ENCODE peak calls at places on chromosomes 2 and 18, in six cellular contexts. One of them, this sample, is unnamed.

GRCh38 chr18:74951165-74951760 is 257.7 kb downstream of the PTGR3 start:
- DNase-seq in fibroblast of lung: peak
- DNase-seq in GM03348: peak
- DNase-seq in H1: no peak
- DNase-seq in upper lobe of right lung: peak
- DNase-seq in AG09309: peak
- DNase-seq in this sample: peak

GRCh38 chr18:6069103-6069502 is 173.8 kb upstream of the TMEM200C start:
- DNase-seq in fibroblast of lung: no peak
- DNase-seq in GM03348: no peak
- DNase-seq in H1: no peak
- DNase-seq in upper lobe of right lung: no peak
- DNase-seq in AG09309: no peak
- DNase-seq in this sample: no peak

GRCh38 chr2:20322527-20323300 is 27.9 kb downstream of the PUM2 start:
- DNase-seq in fibroblast of lung: no peak
- DNase-seq in GM03348: no peak
- DNase-seq in H1: no peak
- DNase-seq in upper lobe of right lung: no peak
- DNase-seq in AG09309: no peak
- DNase-seq in this sample: no peak

GRCh38 chr2:164538250-164538866 is 82.9 kb downstream of the GRB14 start:
- DNase-seq in fibroblast of lung: peak
- DNase-seq in GM03348: peak
- DNase-seq in H1: no peak
- DNase-seq in upper lobe of right lung: no peak
- DNase-seq in AG09309: peak
- DNase-seq in this sample: peak

GRCh38 chr2:239361311-239361642 is 39.5 kb downstream of the HDAC4 start:
- DNase-seq in fibroblast of lung: peak
- DNase-seq in GM03348: peak
- DNase-seq in H1: no peak
- DNase-seq in upper lobe of right lung: no peak
- DNase-seq in AG09309: no peak
- DNase-seq in this sample: peak

GRCh38 chr18:54606835-54607212 is 15.8 kb downstream of the DYNAP start:
- DNase-seq in fibroblast of lung: no peak
- DNase-seq in GM03348: no peak
- DNase-seq in H1: no peak
- DNase-seq in upper lobe of right lung: peak
- DNase-seq in AG09309: no peak
- DNase-seq in this sample: no peak

GRCh38 chr18:58867281-58867961 is 2.7 kb downstream of the ZNF532 start:
- DNase-seq in fibroblast of lung: no peak
- DNase-seq in GM03348: peak
- DNase-seq in H1: peak
- DNase-seq in upper lobe of right lung: no peak
- DNase-seq in AG09309: no peak
- DNase-seq in this sample: peak

GRCh38 chr2:150557020-150557644 is 69.7 kb upstream of the RND3 start:
- DNase-seq in fibroblast of lung: no peak
- DNase-seq in GM03348: no peak
- DNase-seq in H1: no peak
- DNase-seq in upper lobe of right lung: no peak
- DNase-seq in AG09309: no peak
- DNase-seq in this sample: no peak

GRCh38 chr2:230155359-230155758 is 64.4 kb downstream of the SP110 start:
- DNase-seq in fibroblast of lung: no peak
- DNase-seq in GM03348: no peak
- DNase-seq in H1: no peak
- DNase-seq in upper lobe of right lung: no peak
- DNase-seq in AG09309: no peak
- DNase-seq in this sample: no peak

GRCh38 chr2:197414039-197414438 is 20.8 kb downstream of the SF3B1 start:
- DNase-seq in fibroblast of lung: no peak
- DNase-seq in GM03348: no peak
- DNase-seq in H1: no peak
- DNase-seq in upper lobe of right lung: no peak
- DNase-seq in AG09309: no peak
- DNase-seq in this sample: no peak

GRCh38 chr18:63956755-63957154 is 7.7 kb downstream of the HMSD start:
- DNase-seq in fibroblast of lung: no peak
- DNase-seq in GM03348: no peak
- DNase-seq in H1: no peak
- DNase-seq in upper lobe of right lung: no peak
- DNase-seq in AG09309: no peak
- DNase-seq in this sample: no peak

GRCh38 chr2:17934721-17935120 is 56.3 kb downstream of the KCNS3 start:
- DNase-seq in fibroblast of lung: peak
- DNase-seq in GM03348: peak
- DNase-seq in H1: no peak
- DNase-seq in upper lobe of right lung: no peak
- DNase-seq in AG09309: peak
- DNase-seq in this sample: peak

GRCh38 chr2:101509498-101510274 is 34.8 kb upstream of the RFX8 start:
- DNase-seq in fibroblast of lung: peak
- DNase-seq in GM03348: peak
- DNase-seq in H1: no peak
- DNase-seq in upper lobe of right lung: no peak
- DNase-seq in AG09309: no peak
- DNase-seq in this sample: no peak

GRCh38 chr2:48415765-48416515 is 114.0 kb upstream of the STON1 start:
- DNase-seq in fibroblast of lung: no peak
- DNase-seq in GM03348: no peak
- DNase-seq in H1: no peak
- DNase-seq in upper lobe of right lung: no peak
- DNase-seq in AG09309: no peak
- DNase-seq in this sample: no peak

GRCh38 chr2:104412384-104412783 is 441.5 kb upstream of the POU3F3 start:
- DNase-seq in fibroblast of lung: no peak
- DNase-seq in GM03348: no peak
- DNase-seq in H1: peak
- DNase-seq in upper lobe of right lung: no peak
- DNase-seq in AG09309: no peak
- DNase-seq in this sample: peak

GRCh38 chr2:27003857-27004256 is 28.9 kb upstream of the TMEM214 start:
- DNase-seq in fibroblast of lung: peak
- DNase-seq in GM03348: peak
- DNase-seq in H1: no peak
- DNase-seq in upper lobe of right lung: no peak
- DNase-seq in AG09309: no peak
- DNase-seq in this sample: no peak

GRCh38 chr18:7619676-7620075 is 52.6 kb downstream of the PTPRM start:
- DNase-seq in fibroblast of lung: no peak
- DNase-seq in GM03348: peak
- DNase-seq in H1: no peak
- DNase-seq in upper lobe of right lung: no peak
- DNase-seq in AG09309: no peak
- DNase-seq in this sample: no peak

This sample was measured in astrocyte of the cerebellum.